ENCODE peak calls at places on chromosome 19, in eight cellular contexts. N is Peyer's patch, O is HCT116, J is dorsolateral prefrontal cortex, Y is stomach, E is fibroblast of mammary gland, G is lower leg skin, S is endodermal cell. C is an unnamed sample.

GRCh38 chr19:7989071-7989575 is 16.3 kb downstream of the ELAVL1 start:
- DNase-seq in O (no peak), Y (no peak), N (no peak), E (no peak), G (no peak), J (no peak), S (peak; percentile 55), C (peak; percentile 68)

GRCh38 chr19:32438751-32439150 is 33.2 kb downstream of the DPY19L3 start:
- DNase-seq in E (no peak), N (no peak), Y (no peak), S (no peak), G (no peak), O (no peak), J (no peak), C (no peak)

GRCh38 chr19:1394252-1395193 is 6.8 kb downstream of the GAMT start:
- DNase-seq in G (no peak), J (no peak), O (no peak), N (no peak), Y (peak; percentile 57), S (no peak), E (no peak), C (no peak)

GRCh38 chr19:932647-933552 is 7.1 kb downstream of the ARID3A start:
- DNase-seq in J (no peak), E (peak; percentile 93), S (peak; percentile 58), O (no peak), G (peak; percentile 93), Y (peak; percentile 71), N (peak; percentile 76), C (peak; percentile 34)

GRCh38 chr19:46601318-46602224 is at the start of gene CALM3:
- DNase-seq in E (no peak), S (peak; percentile 66), G (peak; percentile 88), N (no peak), O (no peak), Y (no peak), J (no peak), C (no peak)

GRCh38 chr19:45215391-45216191 is 29.6 kb downstream of the EXOC3L2 start:
- DNase-seq in S (peak; percentile 85), O (no peak), E (no peak), N (no peak), G (no peak), J (no peak), Y (peak; percentile 77), C (peak; percentile 68)

GRCh38 chr19:29687244-29687896 is 22.1 kb downstream of the PLEKHF1 start:
- DNase-seq in G (peak; percentile 93), J (no peak), Y (no peak), E (peak; percentile 99), O (no peak), N (peak; percentile 53), S (no peak), C (no peak)

GRCh38 chr19:19873381-19873780 is 7.7 kb downstream of the ZNF253 start:
- DNase-seq in E (peak; percentile 15), N (no peak), J (no peak), G (no peak), Y (no peak), O (no peak), S (no peak), C (no peak)

GRCh38 chr19:16417660-16418596 is 53.8 kb downstream of the EPS15L1 start:
- DNase-seq in S (peak; percentile 94), G (peak; percentile 93), N (peak; percentile 86), Y (peak; percentile 75), J (peak; percentile 53), E (peak; percentile 47), O (peak; percentile 35), C (peak; percentile 61)

GRCh38 chr19:11421607-11422098 is 2.5 kb upstream of the RGL3 start:
- DNase-seq in N (peak; percentile 62), S (peak; percentile 98), G (no peak), O (no peak), Y (peak; percentile 72), E (no peak), J (no peak), C (peak; percentile 32)

GRCh38 chr19:32581704-32582164 is 744 bp downstream of the PDCD5 start:
- DNase-seq in S (peak; percentile 71), G (no peak), J (no peak), O (no peak), Y (no peak), E (peak; percentile 64), N (peak; percentile 51), C (no peak)

GRCh38 chr19:28330831-28331230 is 882.1 kb downstream of the UQCRFS1 start:
- DNase-seq in J (no peak), E (peak; percentile 65), N (no peak), G (no peak), S (no peak), Y (no peak), O (no peak), C (no peak)

GRCh38 chr19:49812997-49813861 is at the start of gene FUZ:
- DNase-seq in E (peak; percentile 99), Y (peak; percentile 97), J (peak; percentile 99), O (peak; percentile 98), G (peak; percentile 99), N (peak; percentile 99), S (peak; percentile 99), C (peak; percentile 96)

GRCh38 chr19:42176649-42176989 is 40.9 kb downstream of the DEDD2 start:
- DNase-seq in G (no peak), N (peak; percentile 52), J (no peak), E (no peak), O (no peak), Y (peak; percentile 31), S (no peak), C (no peak)
- H3K4me3 ChIP-seq in G (peak overlapping the region; percentile 30), N (peak overlapping the region; percentile 54), J (peak overlapping the region; percentile 51), E (peak overlapping the region; percentile 45), O (peak overlapping the region; percentile 37), Y (peak overlapping the region; percentile 51), S (peak overlapping the region; percentile 70), C (peak overlapping the region; percentile 17)

GRCh38 chr19:48290341-48290922 is 20.6 kb downstream of the ZNF114 start:
- DNase-seq in N (no peak), S (peak; percentile 97), O (no peak), E (peak; percentile 47), G (no peak), J (no peak), Y (no peak), C (peak; percentile 23)
- H3K4me3 ChIP-seq in N (peak overlapping the region; percentile 46), S (peak overlapping the region; percentile 78), O (peak overlapping the region; percentile 70), E (peak overlapping the region; percentile 51), G (no peak overlapping the region), J (no peak overlapping the region), Y (peak overlapping the region; percentile 39), C (peak overlapping the region; percentile 53)

GRCh38 chr19:53945441-53945840 is 17.3 kb upstream of the CACNG8 start:
- DNase-seq in O (peak; percentile 24), S (peak; percentile 85), E (peak; percentile 18), G (no peak), J (peak; percentile 72), N (no peak), Y (no peak), C (no peak)
- H3K4me3 ChIP-seq in O (no peak overlapping the region), S (peak overlapping the region; percentile 56), E (no peak overlapping the region), G (no peak overlapping the region), J (no peak overlapping the region), N (no peak overlapping the region), Y (no peak overlapping the region), C (no peak overlapping the region)

GRCh38 chr19:36837902-36838783 is at the start of gene ZNF790:
- DNase-seq in O (no peak), G (peak; percentile 97), E (peak; percentile 91), N (peak; percentile 93), Y (peak; percentile 86), S (peak; percentile 96), J (peak; percentile 95), C (peak; percentile 91)

GRCh38 chr19:36833430-36833829 is 4.8 kb downstream of the ZNF790 start:
- DNase-seq in O (no peak), Y (no peak), E (no peak), N (no peak), G (no peak), J (no peak), S (no peak), C (no peak)

GRCh38 chr19:36837525-36837901 is 674 bp downstream of the ZNF790 start:
- DNase-seq in G (no peak), Y (no peak), O (no peak), N (no peak), J (no peak), E (peak; percentile 41), S (no peak), C (peak; percentile 4)

DNA sequence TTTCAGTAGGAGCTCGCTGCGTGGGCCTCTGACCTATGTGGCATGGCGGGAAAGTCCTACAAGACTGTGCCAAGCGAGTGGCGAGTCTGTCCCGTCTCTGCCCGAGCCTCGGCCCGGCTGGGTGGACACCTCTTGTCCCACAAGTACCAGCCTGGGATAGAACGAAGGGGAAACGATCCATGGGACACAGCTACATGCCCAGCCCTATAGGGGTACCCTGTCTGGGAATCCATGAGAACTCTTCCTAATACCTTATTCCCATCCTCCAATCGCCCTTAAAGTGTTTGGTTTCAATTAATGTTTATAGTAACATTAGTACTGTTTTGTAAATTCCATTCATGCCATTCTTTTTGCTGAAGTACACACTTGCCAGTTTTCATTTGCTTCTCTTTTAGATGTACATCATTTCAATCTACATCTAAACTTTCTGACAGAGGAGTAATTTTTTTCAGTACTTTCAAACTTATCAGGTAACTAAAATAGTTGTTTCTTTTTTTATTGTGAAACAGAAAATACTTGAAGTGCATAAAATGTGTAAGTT is 667 bp upstream of the ZNF790 start:
- DNase-seq in N (no peak), E (no peak), S (no peak), Y (no peak), G (no peak), J (no peak), O (no peak), C (no peak)
- H3K4me3 ChIP-seq in N (peak overlapping the region; percentile 58), E (peak overlapping the region; percentile 88), S (peak overlapping the region; percentile 99), Y (peak overlapping the region; percentile 74), G (peak overlapping the region; percentile 86), J (peak overlapping the region; percentile 66), O (no peak overlapping the region), C (peak overlapping the region; percentile 65)